ENCODE peak calls at places on chromosomes 7 and 10, in seven cellular contexts. R is Caki2; L is natural killer cell treated with Interleukin-12 subunit alpha and Interleukin-12 subunit beta and Interleukin-15 and Interleukin-18, amount 100 ng/mL, for 72 hours; W is activated effector memory CD4-positive, alpha-beta T cell treated with anti-CD3 and anti-CD28 coated beads, Interleukin-2, amount 50 U/mL, for 16 hours; T is GM20000; M is esophagus muscularis mucosa; G is NCI-H1105 treated with DMSO at 0.1 percent for 48 hours. X is an unnamed sample.

GRCh38 chr10:11227103-11227502 is 209.4 kb downstream of the CELF2 start:
- DNase-seq in R (no peak), L (no peak), W (no peak), T (no peak), M (no peak), G (no peak), X (no peak)

GRCh38 chr7:30911133-30911532 is 520 bp upstream of the AQP1 start:
- DNase-seq in R (no peak), L (no peak), W (no peak), T (no peak), M (no peak), G (no peak), X (no peak)

GRCh38 chr10:29186221-29186620 is 102.6 kb upstream of the LYZL1 start:
- DNase-seq in R (no peak), L (no peak), W (no peak), T (no peak), M (peak; percentile 55), G (no peak), X (no peak)

GRCh38 chr10:100653238-100653956 is 92.0 kb upstream of the PAX2 start:
- DNase-seq in R (no peak), L (no peak), W (no peak), T (no peak), M (no peak), G (no peak), X (no peak)

GRCh38 chr10:24307696-24308476 is 98.9 kb downstream of the KIAA1217 start:
- DNase-seq in R (no peak), L (no peak), W (no peak), T (no peak), M (no peak), G (no peak), X (no peak)

GRCh38 chr7:137981668-137982067 is 20.2 kb downstream of the CREB3L2 start:
- DNase-seq in R (no peak), L (no peak), W (no peak), T (peak; percentile 56), M (no peak), G (no peak), X (no peak)

GRCh38 chr7:90834771-90835170 is 238.7 kb downstream of the CDK14 start:
- DNase-seq in R (no peak), L (no peak), W (no peak), T (no peak), M (no peak), G (no peak), X (no peak)

GRCh38 chr10:123862421-123863188 is 29.0 kb downstream of the CPXM2 start:
- DNase-seq in R (no peak), L (no peak), W (no peak), T (no peak), M (no peak), G (no peak), X (no peak)

GRCh38 chr7:137685439-137686164 is 161.2 kb downstream of the DGKI start:
- DNase-seq in R (no peak), L (no peak), W (no peak), T (no peak), M (no peak), G (no peak), X (no peak)

GRCh38 chr7:25288536-25289283 is 60.4 kb upstream of the NPVF start:
- DNase-seq in R (no peak), L (no peak), W (no peak), T (no peak), M (peak; percentile 88), G (no peak), X (no peak)

GRCh38 chr10:100803481-100803880 is 58.1 kb downstream of the PAX2 start:
- DNase-seq in R (no peak), L (no peak), W (no peak), T (no peak), M (no peak), G (no peak), X (no peak)

GRCh38 chr7:153022796-153023592 is 263.4 kb downstream of the ACTR3B start:
- DNase-seq in R (no peak), L (no peak), W (no peak), T (no peak), M (no peak), G (no peak), X (no peak)

GRCh38 chr7:17552952-17553351 is 254.5 kb downstream of the AHR start:
- DNase-seq in R (no peak), L (no peak), W (no peak), T (no peak), M (no peak), G (no peak), X (no peak)

GRCh38 chr10:131722525-131723264 is 178.1 kb upstream of the PPP2R2D start:
- DNase-seq in R (no peak), L (peak; percentile 18), W (peak; percentile 44), T (no peak), M (no peak), G (no peak), X (no peak)

GRCh38 chr10:70355234-70356021 is 27.0 kb downstream of the LRRC20 start:
- DNase-seq in R (no peak), L (peak; percentile 87), W (no peak), T (peak; percentile 63), M (no peak), G (no peak), X (no peak)

GRCh38 chr10:53839437-53840039 is 961.5 kb downstream of the PCDH15 start:
- DNase-seq in R (peak; percentile 12), L (no peak), W (no peak), T (no peak), M (no peak), G (peak; percentile 1), X (peak; percentile 30)

GRCh38 chr10:108653466-108653865 is 1269.8 kb downstream of the XPNPEP1 start:
- DNase-seq in R (no peak), L (no peak), W (no peak), T (no peak), M (no peak), G (no peak), X (no peak)

GRCh38 chr10:84158549-84158948 is 15.1 kb upstream of the GPR15LG start:
- DNase-seq in R (no peak), L (no peak), W (no peak), T (no peak), M (no peak), G (no peak), X (no peak)

GRCh38 chr10:65342226-65342625 is 1583.6 kb upstream of the LRRTM3 start:
- DNase-seq in R (no peak), L (no peak), W (no peak), T (no peak), M (no peak), G (no peak), X (no peak)

GRCh38 chr10:113045155-113046055 is 95.4 kb downstream of the TCF7L2 start:
- DNase-seq in R (peak; percentile 75), L (no peak), W (no peak), T (no peak), M (no peak), G (no peak), X (peak; percentile 8)

GRCh38 chr7:75638607-75639070 is 100.1 kb downstream of the HIP1 start:
- DNase-seq in R (peak; percentile 40), L (no peak), W (no peak), T (no peak), M (no peak), G (peak; percentile 40), X (peak; percentile 50)

GRCh38 chr10:27258838-27259532 is 18.4 kb upstream of the ACBD5 start:
- DNase-seq in R (no peak), L (no peak), W (peak; percentile 70), T (peak; percentile 56), M (no peak), G (no peak), X (no peak)

GRCh38 chr7:75572396-75572795 is 80.3 kb downstream of the SPDYE5 start:
- DNase-seq in R (no peak), L (no peak), W (no peak), T (no peak), M (no peak), G (no peak), X (no peak)

GRCh38 chr7:12244129-12244528 is 33.0 kb downstream of the TMEM106B start:
- DNase-seq in R (peak; percentile 29), L (no peak), W (no peak), T (no peak), M (no peak), G (no peak), X (peak; percentile 46)

GRCh38 chr7:45654341-45654740 is 80.2 kb downstream of the ADCY1 start:
- DNase-seq in R (no peak), L (no peak), W (no peak), T (no peak), M (no peak), G (no peak), X (no peak)

GRCh38 chr10:53894145-53894544 is 906.9 kb downstream of the PCDH15 start:
- DNase-seq in R (no peak), L (no peak), W (no peak), T (no peak), M (no peak), G (no peak), X (no peak)

GRCh38 chr10:125035136-125035535 is 93.2 kb downstream of the ZRANB1 start:
- DNase-seq in R (peak; percentile 70), L (no peak), W (no peak), T (no peak), M (no peak), G (no peak), X (peak; percentile 64)

GRCh38 chr10:120336910-120337540 is 120.0 kb upstream of the PLPP4 start:
- DNase-seq in R (no peak), L (no peak), W (peak; percentile 84), T (peak; percentile 26), M (no peak), G (peak; percentile 18), X (peak; percentile 33)

GRCh38 chr10:114821915-114822770 is 563 bp downstream of the FHIP2A start:
- DNase-seq in R (no peak), L (peak; percentile 64), W (peak; percentile 74), T (peak; percentile 61), M (no peak), G (peak; percentile 9), X (peak; percentile 27)